ENCODE peak calls at places on chromosomes 11 and 22, in nine cellular contexts. W is psoas muscle; I is body of pancreas; N is tibial artery; T is heart right ventricle; S is HCT116; V is effector memory CD4-positive, alpha-beta T cell; E is OCI-LY7; F is uterus. B is an unnamed sample. For H3K36me3, the result is how much of the 10 kb centered on the place peaks cover.

GRCh38 chr11:105673089-105673488 is 63.2 kb downstream of the GRIA4 start:
- DNase-seq in I (peak), T (no peak), E (peak), W (no peak), F (no peak), S (no peak), V (no peak), N (no peak), B (no peak)

GRCh38 chr11:8329961-8330361 is 66.3 kb upstream of the LMO1 start:
- DNase-seq in I (no peak), E (no peak), V (no peak), W (no peak), S (no peak), F (no peak), N (no peak), T (no peak), B (peak)

GRCh38 chr11:125903753-125904659 is at the start of gene DDX25:
- DNase-seq in F (no peak), I (no peak), T (no peak), S (no peak), W (no peak), N (no peak), V (no peak), E (no peak), B (no peak)

GRCh38 chr11:118886681-118887111 is 3.0 kb downstream of the CXCR5 start:
- DNase-seq in N (no peak), I (no peak), E (peak), W (no peak), S (no peak), V (no peak), F (no peak), T (no peak), B (no peak)

GRCh38 chr22:19410941-19411689 is 20.4 kb downstream of the HIRA start:
- DNase-seq in T (peak), N (no peak), W (no peak), V (no peak), E (no peak), I (no peak), S (no peak), F (no peak), B (no peak)

GRCh38 chr11:17401841-17402240 is 13.4 kb upstream of the KCNJ11 start:
- DNase-seq in N (no peak), W (no peak), S (no peak), F (no peak), I (peak), V (no peak), E (no peak), T (no peak), B (no peak)

GRCh38 chr11:111960916-111961315 is 23.8 kb downstream of the DIXDC1 start:
- DNase-seq in V (no peak), W (peak), F (no peak), I (peak), E (no peak), N (no peak), S (no peak), T (no peak), B (no peak)

GRCh38 chr11:76369406-76369805 is 11.5 kb downstream of the THAP12 start:
- DNase-seq in F (no peak), S (no peak), N (no peak), E (no peak), I (peak), V (no peak), W (no peak), T (no peak), B (no peak)

GRCh38 chr22:39543095-39543494 is 10.5 kb upstream of the RPS19BP1 start:
- DNase-seq in N (no peak), F (no peak), T (no peak), V (no peak), I (no peak), W (no peak), S (no peak), E (peak), B (peak)

GRCh38 chr11:18065572-18065971 is 19.5 kb upstream of the TPH1 start:
- DNase-seq in V (no peak), T (no peak), N (no peak), E (peak), W (no peak), I (peak), S (no peak), F (no peak), B (no peak)

GRCh38 chr11:92948116-92948515 is 21.3 kb upstream of the MTNR1B start:
- DNase-seq in W (no peak), S (no peak), E (no peak), N (no peak), F (no peak), V (no peak), I (peak), T (no peak), B (no peak)

GRCh38 chr22:49999901-50000586 is 12.5 kb downstream of the IL17REL start:
- DNase-seq in V (no peak), I (no peak), S (no peak), E (no peak), W (no peak), F (no peak), N (peak), T (no peak), B (no peak)

GRCh38 chr22:39298194-39298987 is 21.0 kb downstream of the RPL3 start:
- DNase-seq in W (no peak), T (peak), E (no peak), S (no peak), V (no peak), I (no peak), N (no peak), F (no peak), B (no peak)

GRCh38 chr11:79312591-79313267 is 128.1 kb downstream of the TENM4 start:
- DNase-seq in T (no peak), S (no peak), N (no peak), I (no peak), W (no peak), V (no peak), F (peak), E (no peak), B (no peak)

GRCh38 chr11:120182790-120183491 is 27.9 kb upstream of the OAF start:
- DNase-seq in T (peak), N (peak), F (no peak), W (peak), E (peak), S (no peak), I (peak), V (no peak), B (peak)

GRCh38 chr11:104151404-104152204 is 12.3 kb downstream of the PDGFD start:
- DNase-seq in V (no peak), S (peak), I (no peak), T (no peak), W (no peak), F (no peak), N (no peak), E (peak), B (no peak)

GRCh38 chr11:117584056-117584830 is 212.8 kb downstream of the DSCAML1 start:
- DNase-seq in E (no peak), W (no peak), N (peak), S (no peak), T (no peak), I (no peak), V (no peak), F (peak), B (no peak)

GRCh38 chr11:75524576-75525432 is 937 bp downstream of the GDPD5 start:
- DNase-seq in E (peak), N (no peak), V (peak), W (no peak), F (no peak), S (no peak), I (peak), T (peak), B (peak)

GRCh38 chr11:82906236-82906635 is 4.7 kb downstream of the DDIAS start:
- DNase-seq in W (no peak), T (no peak), E (peak), F (no peak), S (peak), V (no peak), I (no peak), N (no peak), B (no peak)

GRCh38 chr11:32511926-32512325 is 71.7 kb upstream of the EIF3M start:
- DNase-seq in I (no peak), E (no peak), F (no peak), V (no peak), T (no peak), N (no peak), S (no peak), W (no peak), B (no peak)

GRCh38 chr11:81874627-81875026 is 859.0 kb downstream of the FAM181B start:
- DNase-seq in V (no peak), W (no peak), T (no peak), S (no peak), F (no peak), I (no peak), E (peak), N (no peak), B (no peak)

GRCh38 chr11:28606930-28607329 is 498.7 kb downstream of the METTL15 start:
- DNase-seq in E (no peak), W (no peak), N (no peak), V (no peak), F (peak), T (no peak), I (no peak), S (no peak), B (no peak)

GRCh38 chr22:38203855-38204497 is 2.2 kb downstream of the MAFF start:
- DNase-seq in S (no peak), V (no peak), T (no peak), F (no peak), W (no peak), I (no peak), N (no peak), E (peak), B (no peak)

GRCh38 chr11:18987454-18988231 is 48.4 kb upstream of the MRGPRX1 start:
- DNase-seq in F (no peak), E (no peak), T (no peak), N (no peak), V (no peak), S (peak), I (no peak), W (no peak), B (no peak)

GRCh38 chr11:68014157-68014965 is 4.2 kb downstream of the ALDH3B1 start:
- DNase-seq in N (peak), T (no peak), V (no peak), E (no peak), I (peak), F (peak), S (peak), W (peak), B (no peak)

GRCh38 chr22:39979048-39979447 is 15.7 kb upstream of the FAM83F start:
- DNase-seq in W (no peak), N (no peak), S (no peak), V (no peak), T (no peak), I (no peak), E (no peak), F (no peak), B (no peak)

GRCh38 chr11:37506516-37506915 is 908.5 kb upstream of the RAG2 start:
- DNase-seq in W (no peak), V (no peak), I (no peak), T (no peak), F (no peak), S (no peak), N (no peak), E (no peak), B (no peak)

GRCh38 chr22:39997939-39998726 is 3.4 kb downstream of the FAM83F start:
- DNase-seq in F (no peak), V (no peak), I (peak), T (peak), S (no peak), W (no peak), N (no peak), E (no peak), B (peak)

GRCh38 chr22:43270949-43271348 is 72.2 kb downstream of the SCUBE1 start:
- DNase-seq in E (no peak), V (no peak), N (no peak), T (no peak), W (no peak), S (no peak), F (no peak), I (no peak), B (no peak)

DNA sequence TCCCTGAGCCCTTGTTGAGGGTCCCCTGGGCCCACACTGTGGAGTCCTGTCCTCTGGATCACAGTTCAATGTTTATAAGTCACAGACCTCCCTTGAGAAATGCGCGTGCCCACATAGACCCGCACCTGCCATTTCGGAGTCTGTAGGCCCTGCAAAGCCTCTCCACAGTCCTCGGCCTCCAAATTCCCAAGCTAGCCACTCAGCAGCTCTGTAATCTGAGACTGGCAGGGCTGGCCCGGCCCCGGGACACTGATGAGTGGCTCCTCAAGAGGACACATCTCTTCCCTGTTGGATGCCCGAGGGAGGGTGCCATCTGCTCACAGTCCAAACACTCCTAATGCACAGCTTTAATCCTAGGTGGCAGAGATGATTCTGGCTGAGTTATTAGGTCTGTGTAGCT is 39.1 kb downstream of the B3GAT1 start:
- DNase-seq in T (no peak), W (no peak), I (no peak), N (peak), F (no peak), V (no peak), E (no peak), S (no peak), B (peak)
- H3K4me3 ChIP-seq in T (no peak), W (no peak), I (no peak), N (no peak), F (no peak), V (no peak), E (no peak), S (no peak), B (no peak)

GRCh38 chr22:31088233-31088986 is 7.3 kb downstream of the SMTN start:
- DNase-seq in V (no peak), N (peak), S (no peak), E (no peak), W (no peak), F (no peak), T (no peak), I (no peak), B (no peak)
- H3K27ac ChIP-seq in V (no peak), N (peak), S (no peak), E (no peak), W (peak), F (peak), T (peak), I (no peak), B (peak)

GRCh38 chr22:26646158-26646557 is 11.2 kb upstream of the MIAT start:
- DNase-seq in V (no peak), W (no peak), E (no peak), S (no peak), N (no peak), F (no peak), I (no peak), T (no peak), B (no peak)

GRCh38 chr22:26643368-26644100 is 13.9 kb upstream of the MIAT start:
- DNase-seq in N (no peak), V (no peak), S (no peak), T (no peak), I (no peak), F (no peak), W (no peak), E (no peak), B (no peak)

GRCh38 chr22:26648011-26648497 is 9.3 kb upstream of the MIAT start:
- DNase-seq in S (no peak), F (no peak), N (no peak), E (peak), T (no peak), V (peak), I (no peak), W (no peak), B (no peak)

DNA sequence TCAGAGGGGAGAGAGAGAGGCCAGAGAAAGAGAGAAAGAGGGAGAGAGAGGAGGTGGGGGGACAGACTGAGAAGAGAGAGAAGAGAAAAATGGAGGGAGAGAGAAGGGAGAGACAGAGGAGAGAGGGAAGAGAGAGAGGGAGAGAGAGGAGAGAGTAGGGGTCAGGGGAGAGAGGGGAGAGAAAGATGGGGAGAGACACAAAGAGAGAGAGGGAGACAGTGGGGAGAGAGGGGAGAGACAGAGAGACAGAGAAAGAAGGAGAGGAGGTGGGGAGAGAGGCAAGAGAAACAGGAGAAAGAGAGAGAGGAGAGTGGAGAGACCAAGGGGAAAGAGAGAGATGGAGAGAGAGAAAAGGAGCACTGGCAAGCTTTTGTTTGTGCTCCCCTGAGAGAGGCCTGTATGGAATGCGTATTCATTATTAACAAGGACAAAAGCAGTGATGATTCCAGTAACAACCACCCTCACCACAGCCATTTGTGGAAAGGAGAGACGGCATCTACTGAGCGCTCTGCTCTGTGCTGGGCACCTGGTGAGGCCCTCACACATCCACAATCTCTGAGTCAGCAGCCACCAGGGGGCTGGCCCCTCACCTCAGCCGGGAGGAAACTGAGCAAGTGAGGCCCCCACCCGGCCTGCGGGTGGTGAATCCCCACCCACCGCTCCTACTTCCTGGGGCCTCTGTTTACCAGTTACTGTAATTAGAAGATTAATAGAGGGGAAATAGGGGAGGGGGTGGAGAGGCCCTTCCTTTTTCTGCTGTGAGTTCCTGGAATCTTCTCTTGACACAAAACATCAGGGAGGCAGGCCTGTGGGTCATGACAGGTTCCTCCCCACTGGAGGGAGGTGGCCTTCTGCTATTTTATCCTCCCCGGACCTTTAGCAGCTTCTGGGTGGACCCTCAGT is 14.7 kb upstream of the MIAT start:
- DNase-seq in I (no peak), F (no peak), E (peak), N (no peak), S (no peak), W (no peak), T (peak), V (peak), B (no peak)
- H3K36me3 ChIP-seq in I (under half), F (under half), E (under half), N (under half), S (under half), W (under half), T (under half), V (under half), B (under half)

GRCh38 chr11:48109046-48109666 is 107.5 kb upstream of the OR4B1 start:
- DNase-seq in I (no peak), V (no peak), S (peak), F (no peak), W (no peak), T (no peak), E (peak), N (no peak), B (peak)
- H3K4me3 ChIP-seq in I (no peak), V (peak), S (no peak), F (no peak), W (peak), T (no peak), E (peak), N (no peak), B (peak)

GRCh38 chr11:84290647-84291046 is 1004.5 kb upstream of the CCDC90B start:
- DNase-seq in I (no peak), W (no peak), N (no peak), E (no peak), T (no peak), F (no peak), S (no peak), V (no peak), B (no peak)

GRCh38 chr11:84291996-84292395 is 1005.8 kb upstream of the CCDC90B start:
- DNase-seq in N (no peak), W (no peak), V (no peak), S (no peak), T (no peak), I (no peak), F (no peak), E (no peak), B (no peak)

GRCh38 chr11:84292955-84293354 is 1006.8 kb upstream of the CCDC90B start:
- DNase-seq in N (no peak), F (no peak), S (no peak), W (no peak), T (no peak), E (no peak), I (no peak), V (no peak), B (no peak)

GRCh38 chr11:84289381-84289906 is 1003.3 kb upstream of the CCDC90B start:
- DNase-seq in E (no peak), N (no peak), F (no peak), I (no peak), W (no peak), S (no peak), T (no peak), V (no peak), B (no peak)
- H3K27ac ChIP-seq in E (no peak), N (no peak), F (no peak), I (no peak), W (no peak), S (no peak), T (no peak), V (no peak), B (no peak)

DNA sequence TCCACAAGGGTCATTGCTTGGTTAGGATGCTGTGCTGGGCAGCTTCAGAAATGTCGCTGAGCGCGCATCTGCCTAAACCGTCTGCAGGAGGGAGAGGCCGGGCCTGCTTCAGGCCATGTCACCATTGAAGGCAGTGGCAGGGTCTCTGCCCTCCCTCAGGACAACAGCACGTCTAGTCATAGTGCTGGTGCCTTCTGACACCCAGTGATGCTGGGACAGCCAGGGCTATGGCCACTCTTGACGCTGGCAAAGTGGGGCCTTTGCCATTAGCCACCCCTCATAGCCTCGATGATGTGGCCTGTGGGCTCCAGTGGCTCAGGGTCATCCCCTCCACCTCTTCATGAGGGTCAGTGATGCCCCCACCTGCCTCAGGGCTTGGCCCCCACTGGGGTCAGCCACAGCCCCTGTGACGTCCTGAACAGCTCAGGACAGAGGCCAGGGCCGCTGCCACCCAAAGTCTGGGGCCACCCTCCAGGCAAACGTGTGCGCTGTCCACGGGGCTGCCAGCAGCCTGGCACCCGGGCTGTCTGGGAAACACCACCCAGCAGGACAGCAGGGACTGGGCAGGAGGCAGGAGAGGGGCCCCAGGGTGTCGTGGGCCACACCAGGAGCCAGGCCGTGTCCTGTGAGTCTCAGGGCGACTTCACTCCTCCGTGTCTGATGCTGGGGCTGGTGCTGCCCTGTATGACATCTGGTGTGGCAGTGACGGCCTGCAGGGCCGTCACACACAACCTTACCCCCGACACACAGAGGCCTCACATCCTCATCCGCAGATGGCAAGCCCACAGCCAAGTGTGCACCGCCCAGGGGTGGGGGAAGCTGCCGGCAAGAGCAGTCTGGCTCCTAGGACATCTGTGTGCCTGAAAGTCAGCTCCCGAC is 42.5 kb downstream of the CERK start:
- DNase-seq in E (no peak), N (no peak), S (no peak), W (no peak), F (no peak), T (no peak), I (no peak), V (no peak), B (no peak)
- H3K36me3 ChIP-seq in E (under half), N (half or more), S (under half), W (under half), F (under half), T (half or more), I (under half), V (half or more), B (half or more)

GRCh38 chr11:69459848-69460539 is 21.5 kb upstream of the LINC01488 start:
- DNase-seq in V (no peak), F (no peak), T (no peak), N (no peak), I (no peak), E (no peak), S (no peak), W (no peak), B (no peak)
- H3K4me3 ChIP-seq in V (no peak), F (no peak), T (no peak), N (no peak), I (no peak), E (no peak), S (no peak), W (no peak), B (no peak)

GRCh38 chr22:28951969-28952521 is 68.7 kb downstream of the ZNRF3 start:
- DNase-seq in T (no peak), E (no peak), V (no peak), N (peak), F (peak), W (no peak), I (peak), S (no peak), B (peak)

GRCh38 chr22:28951530-28951929 is 68.2 kb downstream of the ZNRF3 start:
- DNase-seq in F (no peak), N (no peak), S (no peak), I (no peak), V (no peak), T (no peak), E (no peak), W (no peak), B (no peak)

GRCh38 chr22:28953399-28953798 is 70.0 kb downstream of the ZNRF3 start:
- DNase-seq in T (no peak), F (no peak), W (no peak), V (no peak), E (no peak), S (no peak), N (no peak), I (no peak), B (no peak)

GRCh38 chr22:28953976-28954880 is 70.9 kb downstream of the ZNRF3 start:
- DNase-seq in V (no peak), N (no peak), S (no peak), T (no peak), I (no peak), F (no peak), E (no peak), W (no peak), B (no peak)

GRCh38 chr22:28952857-28953256 is 69.5 kb downstream of the ZNRF3 start:
- DNase-seq in E (no peak), V (no peak), T (no peak), I (no peak), F (no peak), N (no peak), S (no peak), W (no peak), B (no peak)
- H3K27ac ChIP-seq in E (no peak), V (no peak), T (no peak), I (peak), F (peak), N (peak), S (no peak), W (peak), B (no peak)

B was measured in WERI-Rb-1.